ENCODE peak calls at places on chromosomes 1 and 21, in eight cellular contexts. One of them, this sample, is unnamed.
A peak's percentile ranks its signal among the peaks of the same experiment; 100 is the strongest.

GRCh38 chr1:89552481-89553194 is 28.0 kb downstream of the LRRC8B start:
- DNase-seq in NCI-H1105: peak; percentile 27
- DNase-seq in ELR: no peak
- DNase-seq in stimulated activated CD8-positive, alpha-beta memory T cell treated with anti-CD3 and anti-CD28 coated beads, Interleukin-2, amount 100 ng/mL, for 48 hours: no peak
- DNase-seq in NCI-H1694: no peak
- DNase-seq in WTC11: no peak
- DNase-seq in AG08396: no peak
- DNase-seq in transverse colon: peak; percentile 18
- DNase-seq in this sample: no peak

GRCh38 chr1:78061825-78062523 is 16.2 kb downstream of the GIPC2 start:
- DNase-seq in NCI-H1105: no peak
- DNase-seq in ELR: no peak
- DNase-seq in stimulated activated CD8-positive, alpha-beta memory T cell treated with anti-CD3 and anti-CD28 coated beads, Interleukin-2, amount 100 ng/mL, for 48 hours: no peak
- DNase-seq in NCI-H1694: no peak
- DNase-seq in WTC11: no peak
- DNase-seq in AG08396: peak; percentile 50
- DNase-seq in transverse colon: no peak
- DNase-seq in this sample: no peak

GRCh38 chr1:94578856-94579255 is 37.3 kb upstream of the F3 start:
- DNase-seq in NCI-H1105: no peak
- DNase-seq in ELR: peak; percentile 48
- DNase-seq in stimulated activated CD8-positive, alpha-beta memory T cell treated with anti-CD3 and anti-CD28 coated beads, Interleukin-2, amount 100 ng/mL, for 48 hours: no peak
- DNase-seq in NCI-H1694: no peak
- DNase-seq in WTC11: no peak
- DNase-seq in AG08396: no peak
- DNase-seq in transverse colon: no peak
- DNase-seq in this sample: no peak

GRCh38 chr1:205286335-205286950 is 35.1 kb downstream of the NUAK2 start:
- DNase-seq in NCI-H1105: no peak
- DNase-seq in ELR: peak; percentile 78
- DNase-seq in stimulated activated CD8-positive, alpha-beta memory T cell treated with anti-CD3 and anti-CD28 coated beads, Interleukin-2, amount 100 ng/mL, for 48 hours: peak; percentile 70
- DNase-seq in NCI-H1694: no peak
- DNase-seq in WTC11: no peak
- DNase-seq in AG08396: no peak
- DNase-seq in transverse colon: peak; percentile 75
- DNase-seq in this sample: peak; percentile 94

GRCh38 chr1:231465051-231465450 is 43.0 kb upstream of the EGLN1 start:
- DNase-seq in NCI-H1105: no peak
- DNase-seq in ELR: peak; percentile 19
- DNase-seq in stimulated activated CD8-positive, alpha-beta memory T cell treated with anti-CD3 and anti-CD28 coated beads, Interleukin-2, amount 100 ng/mL, for 48 hours: no peak
- DNase-seq in NCI-H1694: no peak
- DNase-seq in WTC11: no peak
- DNase-seq in AG08396: no peak
- DNase-seq in transverse colon: no peak
- DNase-seq in this sample: no peak

GRCh38 chr21:43676391-43676790 is 17.0 kb downstream of the RRP1B start:
- DNase-seq in NCI-H1105: no peak
- DNase-seq in ELR: no peak
- DNase-seq in stimulated activated CD8-positive, alpha-beta memory T cell treated with anti-CD3 and anti-CD28 coated beads, Interleukin-2, amount 100 ng/mL, for 48 hours: no peak
- DNase-seq in NCI-H1694: no peak
- DNase-seq in WTC11: no peak
- DNase-seq in AG08396: no peak
- DNase-seq in transverse colon: no peak
- DNase-seq in this sample: no peak

GRCh38 chr1:229990326-229990725 is 76.7 kb upstream of the GALNT2 start:
- DNase-seq in NCI-H1105: no peak
- DNase-seq in ELR: no peak
- DNase-seq in stimulated activated CD8-positive, alpha-beta memory T cell treated with anti-CD3 and anti-CD28 coated beads, Interleukin-2, amount 100 ng/mL, for 48 hours: no peak
- DNase-seq in NCI-H1694: no peak
- DNase-seq in WTC11: no peak
- DNase-seq in AG08396: no peak
- DNase-seq in transverse colon: no peak
- DNase-seq in this sample: no peak

GRCh38 chr1:34330061-34330460 is 153.4 kb downstream of the C1orf94 start:
- DNase-seq in NCI-H1105: no peak
- DNase-seq in ELR: no peak
- DNase-seq in stimulated activated CD8-positive, alpha-beta memory T cell treated with anti-CD3 and anti-CD28 coated beads, Interleukin-2, amount 100 ng/mL, for 48 hours: no peak
- DNase-seq in NCI-H1694: no peak
- DNase-seq in WTC11: no peak
- DNase-seq in AG08396: no peak
- DNase-seq in transverse colon: no peak
- DNase-seq in this sample: no peak

GRCh38 chr1:55007626-55008025 is 8.9 kb downstream of the BSND start:
- DNase-seq in NCI-H1105: no peak
- DNase-seq in ELR: peak; percentile 87
- DNase-seq in stimulated activated CD8-positive, alpha-beta memory T cell treated with anti-CD3 and anti-CD28 coated beads, Interleukin-2, amount 100 ng/mL, for 48 hours: no peak
- DNase-seq in NCI-H1694: no peak
- DNase-seq in WTC11: no peak
- DNase-seq in AG08396: peak; percentile 76
- DNase-seq in transverse colon: no peak
- DNase-seq in this sample: no peak

GRCh38 chr1:17155257-17155895 is 36.1 kb upstream of the PADI2 start:
- DNase-seq in NCI-H1105: no peak
- DNase-seq in ELR: no peak
- DNase-seq in stimulated activated CD8-positive, alpha-beta memory T cell treated with anti-CD3 and anti-CD28 coated beads, Interleukin-2, amount 100 ng/mL, for 48 hours: no peak
- DNase-seq in NCI-H1694: no peak
- DNase-seq in WTC11: no peak
- DNase-seq in AG08396: no peak
- DNase-seq in transverse colon: no peak
- DNase-seq in this sample: no peak

GRCh38 chr1:204971700-204972336 is 71.2 kb upstream of the CNTN2 start:
- DNase-seq in NCI-H1105: no peak
- DNase-seq in ELR: peak; percentile 85
- DNase-seq in stimulated activated CD8-positive, alpha-beta memory T cell treated with anti-CD3 and anti-CD28 coated beads, Interleukin-2, amount 100 ng/mL, for 48 hours: no peak
- DNase-seq in NCI-H1694: no peak
- DNase-seq in WTC11: no peak
- DNase-seq in AG08396: peak; percentile 84
- DNase-seq in transverse colon: no peak
- DNase-seq in this sample: no peak

GRCh38 chr1:150537732-150538684 is 11.2 kb upstream of the ADAMTSL4 start:
- DNase-seq in NCI-H1105: no peak
- DNase-seq in ELR: peak; percentile 65
- DNase-seq in stimulated activated CD8-positive, alpha-beta memory T cell treated with anti-CD3 and anti-CD28 coated beads, Interleukin-2, amount 100 ng/mL, for 48 hours: no peak
- DNase-seq in NCI-H1694: no peak
- DNase-seq in WTC11: peak; percentile 76
- DNase-seq in AG08396: peak; percentile 63
- DNase-seq in transverse colon: no peak
- DNase-seq in this sample: no peak

GRCh38 chr1:100383743-100384405 is 31.6 kb downstream of the CDC14A start:
- DNase-seq in NCI-H1105: peak; percentile 4
- DNase-seq in ELR: no peak
- DNase-seq in stimulated activated CD8-positive, alpha-beta memory T cell treated with anti-CD3 and anti-CD28 coated beads, Interleukin-2, amount 100 ng/mL, for 48 hours: no peak
- DNase-seq in NCI-H1694: no peak
- DNase-seq in WTC11: no peak
- DNase-seq in AG08396: no peak
- DNase-seq in transverse colon: no peak
- DNase-seq in this sample: no peak

GRCh38 chr1:176555911-176556687 is 93.1 kb downstream of the PAPPA2 start:
- DNase-seq in NCI-H1105: no peak
- DNase-seq in ELR: no peak
- DNase-seq in stimulated activated CD8-positive, alpha-beta memory T cell treated with anti-CD3 and anti-CD28 coated beads, Interleukin-2, amount 100 ng/mL, for 48 hours: no peak
- DNase-seq in NCI-H1694: no peak
- DNase-seq in WTC11: no peak
- DNase-seq in AG08396: no peak
- DNase-seq in transverse colon: no peak
- DNase-seq in this sample: no peak

GRCh38 chr1:85581138-85581801 is 709 bp downstream of the CCN1 start:
- DNase-seq in NCI-H1105: peak; percentile 17
- DNase-seq in ELR: peak; percentile 55
- DNase-seq in stimulated activated CD8-positive, alpha-beta memory T cell treated with anti-CD3 and anti-CD28 coated beads, Interleukin-2, amount 100 ng/mL, for 48 hours: peak; percentile 42
- DNase-seq in NCI-H1694: peak; percentile 46
- DNase-seq in WTC11: peak; percentile 85
- DNase-seq in AG08396: peak; percentile 40
- DNase-seq in transverse colon: peak; percentile 80
- DNase-seq in this sample: peak; percentile 52

GRCh38 chr1:205630241-205630640 is 1.6 kb downstream of the ELK4 start:
- DNase-seq in NCI-H1105: no peak
- DNase-seq in ELR: peak; percentile 36
- DNase-seq in stimulated activated CD8-positive, alpha-beta memory T cell treated with anti-CD3 and anti-CD28 coated beads, Interleukin-2, amount 100 ng/mL, for 48 hours: no peak
- DNase-seq in NCI-H1694: no peak
- DNase-seq in WTC11: no peak
- DNase-seq in AG08396: peak; percentile 63
- DNase-seq in transverse colon: no peak
- DNase-seq in this sample: no peak

GRCh38 chr1:230283678-230284077 is 142.5 kb downstream of the PGBD5 start:
- DNase-seq in NCI-H1105: no peak
- DNase-seq in ELR: no peak
- DNase-seq in stimulated activated CD8-positive, alpha-beta memory T cell treated with anti-CD3 and anti-CD28 coated beads, Interleukin-2, amount 100 ng/mL, for 48 hours: no peak
- DNase-seq in NCI-H1694: no peak
- DNase-seq in WTC11: no peak
- DNase-seq in AG08396: no peak
- DNase-seq in transverse colon: no peak
- DNase-seq in this sample: no peak

GRCh38 chr1:207020709-207021107 is 11.8 kb downstream of the C1orf116 start:
- DNase-seq in NCI-H1105: no peak
- DNase-seq in ELR: peak; percentile 82
- DNase-seq in stimulated activated CD8-positive, alpha-beta memory T cell treated with anti-CD3 and anti-CD28 coated beads, Interleukin-2, amount 100 ng/mL, for 48 hours: no peak
- DNase-seq in NCI-H1694: no peak
- DNase-seq in WTC11: no peak
- DNase-seq in AG08396: no peak
- DNase-seq in transverse colon: no peak
- DNase-seq in this sample: no peak

GRCh38 chr1:40039757-40040510 is 595 bp upstream of the CAP1 start:
- DNase-seq in NCI-H1105: peak; percentile 64
- DNase-seq in ELR: peak; percentile 90
- DNase-seq in stimulated activated CD8-positive, alpha-beta memory T cell treated with anti-CD3 and anti-CD28 coated beads, Interleukin-2, amount 100 ng/mL, for 48 hours: peak; percentile 78
- DNase-seq in NCI-H1694: no peak
- DNase-seq in WTC11: peak; percentile 73
- DNase-seq in AG08396: peak; percentile 85
- DNase-seq in transverse colon: peak; percentile 92
- DNase-seq in this sample: peak; percentile 91

This sample was measured in activated CD4-positive, alpha-beta memory T cell treated with anti-CD3 and anti-CD28 coated beads, Interleukin-2, amount 10 ng/mL, durations not matched to agents 7 days and 5 days.